ENCODE peak calls at places on chromosomes 7 and 10, in four cellular contexts. W, C, I and A are unnamed samples.
A peak's percentile ranks its signal among the peaks of the same experiment; 100 is the strongest.

GRCh38 chr10:71634531-71635164 is 84.9 kb downstream of the C10orf105 start:
- DNase-seq in W (no peak), C (no peak), I (no peak), A (no peak)

GRCh38 chr7:100152937-100153666 is 4.4 kb downstream of the LAMTOR4 start:
- DNase-seq in W (no peak), C (no peak), I (no peak), A (no peak)

GRCh38 chr7:131272086-131272485 is 55.6 kb upstream of the MKLN1 start:
- DNase-seq in W (no peak), C (no peak), I (no peak), A (no peak)

GRCh38 chr7:47392241-47392759 is 189.6 kb downstream of the TNS3 start:
- DNase-seq in W (no peak), C (no peak), I (no peak), A (peak; percentile 44)

GRCh38 chr7:137878333-137878961 is 31.7 kb upstream of the DGKI start:
- DNase-seq in W (no peak), C (no peak), I (peak; percentile 87), A (peak; percentile 37)

GRCh38 chr7:128056901-128057300 is 25.7 kb upstream of the LRRC4 start:
- DNase-seq in W (no peak), C (no peak), I (no peak), A (no peak)

GRCh38 chr7:91242097-91242846 is 22.0 kb upstream of the FZD1 start:
- DNase-seq in W (no peak), C (no peak), I (no peak), A (no peak)

GRCh38 chr7:8389898-8390642 is 43.3 kb upstream of the NXPH1 start:
- DNase-seq in W (peak; percentile 44), C (no peak), I (no peak), A (no peak)

GRCh38 chr10:86747796-86748581 is 8.4 kb upstream of the BMPR1A start:
- DNase-seq in W (no peak), C (no peak), I (no peak), A (no peak)

GRCh38 chr10:89861584-89862287 is 160.3 kb downstream of the KIF20B start:
- DNase-seq in W (no peak), C (no peak), I (no peak), A (no peak)

GRCh38 chr7:88115258-88116195 is 104.3 kb downstream of the SRI start:
- DNase-seq in W (no peak), C (no peak), I (no peak), A (no peak)

GRCh38 chr7:131370523-131370968 is 42.9 kb downstream of the MKLN1 start:
- DNase-seq in W (peak; percentile 5), C (peak; percentile 48), I (no peak), A (no peak)

GRCh38 chr7:2503056-2503941 is 16.3 kb upstream of the LFNG start:
- DNase-seq in W (no peak), C (no peak), I (no peak), A (no peak)

GRCh38 chr7:128838109-128838779 is 8.0 kb downstream of the FLNC start:
- DNase-seq in W (no peak), C (no peak), I (no peak), A (no peak)

GRCh38 chr10:103246328-103246727 is 641 bp downstream of the RPEL1 start:
- DNase-seq in W (no peak), C (no peak), I (no peak), A (no peak)

GRCh38 chr7:91299952-91300775 is 35.9 kb downstream of the FZD1 start:
- DNase-seq in W (no peak), C (no peak), I (no peak), A (no peak)

GRCh38 chr7:91183408-91183807 is 80.8 kb upstream of the FZD1 start:
- DNase-seq in W (no peak), C (no peak), I (no peak), A (no peak)

GRCh38 chr7:57404343-57404966 is 45.5 kb upstream of the ZNF716 start:
- DNase-seq in W (no peak), C (no peak), I (peak; percentile 64), A (no peak)

GRCh38 chr10:120980316-120980975 is 129.3 kb downstream of the WDR11 start:
- DNase-seq in W (no peak), C (no peak), I (no peak), A (no peak)

GRCh38 chr10:120981601-120982381 is 130.6 kb downstream of the WDR11 start:
- DNase-seq in W (no peak), C (no peak), I (no peak), A (no peak)

GRCh38 chr10:120979435-120980315 is 128.5 kb downstream of the WDR11 start:
- DNase-seq in W (no peak), C (no peak), I (no peak), A (no peak)

GRCh38 chr10:120977892-120978291 is 126.7 kb downstream of the WDR11 start:
- DNase-seq in W (no peak), C (no peak), I (no peak), A (no peak)

GRCh38 chr10:120978589-120979252 is 127.6 kb downstream of the WDR11 start:
- DNase-seq in W (no peak), C (no peak), I (no peak), A (no peak)
- H3K4me3 ChIP-seq in W (peak overlapping the region; percentile 53), C (no peak overlapping the region), I (peak overlapping the region; percentile 42), A (no peak overlapping the region)

GRCh38 chr7:41877118-41877517 is 174.2 kb upstream of the INHBA start:
- DNase-seq in W (no peak), C (no peak), I (no peak), A (no peak)
- TF ChIP-seq POLR2A in W (no peak), C (no peak), I (no peak), A (no peak)

GRCh38 chr7:41238851-41239331 is 464.0 kb downstream of the INHBA start:
- DNase-seq in W (no peak), C (no peak), I (no peak), A (no peak)

GRCh38 chr7:41239596-41239995 is 463.3 kb downstream of the INHBA start:
- DNase-seq in W (no peak), C (no peak), I (no peak), A (no peak)

GRCh38 chr7:41241641-41242040 is 461.2 kb downstream of the INHBA start:
- DNase-seq in W (peak; percentile 3), C (no peak), I (no peak), A (no peak)

GRCh38 chr7:41232086-41232485 is 470.8 kb downstream of the INHBA start:
- DNase-seq in W (no peak), C (no peak), I (no peak), A (no peak)

GRCh38 chr7:41237956-41238355 is 464.9 kb downstream of the INHBA start:
- DNase-seq in W (no peak), C (no peak), I (no peak), A (no peak)
- H3K4me1 ChIP-seq in W (no peaks in the 10 kb centered on the region), C (no peaks in the 10 kb centered on the region), I (no peaks in the 10 kb centered on the region), A (no peaks in the 10 kb centered on the region)

GRCh38 chr7:26865094-26865388 is 651 bp upstream of the SKAP2 start:
- DNase-seq in W (no peak), C (no peak), I (peak; percentile 85), A (no peak)

GRCh38 chr7:26864309-26865093 is at the start of gene SKAP2:
- DNase-seq in W (peak; percentile 95), C (peak; percentile 96), I (peak; percentile 99), A (peak; percentile 97)

GRCh38 chr7:26863504-26864308 is 684 bp downstream of the SKAP2 start:
- DNase-seq in W (no peak), C (peak; percentile 37), I (no peak), A (peak; percentile 45)

DNA sequence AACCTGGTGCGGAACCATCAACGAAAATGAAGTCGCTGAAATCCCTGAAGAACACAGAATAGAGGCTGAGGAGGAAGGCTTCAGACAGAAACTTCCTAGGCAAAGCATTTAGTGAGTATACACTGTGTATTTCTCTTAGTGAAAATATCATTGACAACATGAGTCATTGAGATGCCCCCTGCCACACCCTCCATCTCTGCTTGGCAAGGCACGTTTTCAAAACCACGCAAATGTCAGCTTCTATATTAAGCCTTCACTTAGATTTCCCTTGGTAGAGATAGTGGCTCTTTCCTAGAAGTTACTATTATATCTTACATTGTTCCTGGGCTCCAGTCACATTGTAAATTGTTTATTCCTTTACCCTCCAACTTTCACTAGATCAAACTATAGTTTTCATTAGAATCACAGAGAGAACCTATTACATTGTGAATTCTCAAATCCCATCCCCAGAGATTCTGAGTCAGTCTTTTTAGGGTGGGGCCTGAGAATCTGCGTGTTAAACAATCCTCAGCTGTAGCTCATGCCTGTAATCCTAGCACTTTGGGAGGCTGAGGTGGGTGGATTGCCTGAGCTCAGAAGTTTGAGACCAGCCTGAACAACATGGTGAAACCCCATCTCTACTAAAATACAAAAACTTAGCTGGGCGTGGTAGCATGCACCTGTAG is 4.6 kb upstream of the SKAP2 start:
- DNase-seq in W (no peak), C (no peak), I (no peak), A (no peak)
- H3K4me3 ChIP-seq in W (no peak overlapping the region), C (no peak overlapping the region), I (no peak overlapping the region), A (no peak overlapping the region)

DNA sequence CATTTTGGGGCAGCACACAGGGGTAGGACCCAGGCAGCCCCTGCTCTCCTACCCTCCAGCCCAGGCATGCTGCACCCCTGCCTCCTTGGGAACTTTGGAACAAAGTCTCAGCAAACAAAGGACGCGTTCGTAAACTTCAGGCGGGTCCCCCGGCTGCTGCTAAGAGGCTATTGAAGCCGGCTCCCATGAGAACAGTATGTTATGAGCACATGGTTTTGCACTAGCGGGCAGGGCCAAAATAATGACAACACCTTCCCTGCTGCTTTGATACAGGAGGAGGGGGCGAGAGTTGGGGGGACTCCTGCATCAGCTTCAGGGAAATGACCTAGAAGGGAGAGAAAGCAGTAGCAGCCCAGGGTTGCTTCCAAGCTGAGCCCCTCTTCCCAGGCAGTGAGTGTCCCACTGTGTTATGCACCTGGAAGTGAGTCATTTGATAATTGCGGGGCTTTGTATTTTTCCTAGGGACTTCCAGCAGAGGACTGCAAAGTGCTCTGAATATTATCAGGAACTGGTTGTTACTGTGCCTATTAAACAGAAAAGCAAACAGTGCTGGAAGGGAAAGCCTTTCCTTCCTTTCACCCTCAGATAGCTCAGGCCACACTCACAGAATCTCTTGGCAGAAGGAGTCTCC is 6.9 kb downstream of the ITPRIP start:
- DNase-seq in W (no peak), C (no peak), I (peak; percentile 78), A (no peak)
- TF ChIP-seq POLR2A in W (no peak), C (no peak), I (no peak), A (no peak)

GRCh38 chr7:155225095-155225494 is 72.6 kb upstream of the INSIG1 start:
- DNase-seq in W (no peak), C (no peak), I (peak; percentile 47), A (no peak)
- H3K4me1 ChIP-seq in W (peaks cover 31% of the 10 kb centered on the region), C (no peaks in the 10 kb centered on the region), I (peaks cover 5% of the 10 kb centered on the region), A (no peaks in the 10 kb centered on the region)

DNA sequence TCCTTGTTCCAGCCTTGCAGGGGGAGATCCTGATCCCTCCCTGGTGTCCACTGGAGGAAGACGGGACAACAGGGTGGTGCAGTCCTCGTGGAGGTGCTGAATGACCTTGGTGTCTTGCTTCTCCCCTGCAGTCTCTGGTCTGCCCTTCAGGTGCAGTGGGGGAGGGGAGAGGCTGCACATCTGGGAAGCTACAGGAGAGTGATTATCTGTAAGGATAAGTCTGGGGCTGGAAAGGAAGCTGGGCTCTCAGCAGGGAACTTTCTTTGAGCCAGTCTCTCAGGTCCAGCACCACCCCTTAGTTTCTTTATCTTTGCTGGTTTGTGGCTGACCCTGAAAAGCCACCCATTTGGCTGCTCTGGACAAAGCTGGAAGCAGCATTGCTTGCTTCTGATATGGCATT is 275.6 kb downstream of the CCSER2 start:
- DNase-seq in W (no peak), C (no peak), I (no peak), A (no peak)
- H3K4me3 ChIP-seq in W (no peak overlapping the region), C (no peak overlapping the region), I (no peak overlapping the region), A (no peak overlapping the region)